ENCODE peak calls at places on chromosome 1, in five cellular contexts. One of them, this sample, is unnamed.

GRCh38 chr1:59061876-59062275 is 235.0 kb upstream of the FGGY start:
- DNase-seq in Peyer's patch: peak
- DNase-seq in fibroblast of the aortic adventitia: peak
- DNase-seq in activated CD8-positive, alpha-beta memory T cell treated with anti-CD3 and anti-CD28 coated beads for 4 hours: no peak
- DNase-seq in mucosa of gallbladder: peak
- DNase-seq in this sample: no peak

GRCh38 chr1:66711420-66711819 is 40.8 kb upstream of the DYNLT5 start:
- DNase-seq in Peyer's patch: no peak
- DNase-seq in fibroblast of the aortic adventitia: no peak
- DNase-seq in activated CD8-positive, alpha-beta memory T cell treated with anti-CD3 and anti-CD28 coated beads for 4 hours: no peak
- DNase-seq in mucosa of gallbladder: no peak
- DNase-seq in this sample: no peak

GRCh38 chr1:18900303-18900841 is 2.0 kb downstream of the ALDH4A1 start:
- DNase-seq in Peyer's patch: no peak
- DNase-seq in fibroblast of the aortic adventitia: peak
- DNase-seq in activated CD8-positive, alpha-beta memory T cell treated with anti-CD3 and anti-CD28 coated beads for 4 hours: no peak
- DNase-seq in mucosa of gallbladder: no peak
- DNase-seq in this sample: no peak

GRCh38 chr1:25676488-25676887 is 59.9 kb downstream of the MAN1C1 start:
- DNase-seq in Peyer's patch: no peak
- DNase-seq in fibroblast of the aortic adventitia: no peak
- DNase-seq in activated CD8-positive, alpha-beta memory T cell treated with anti-CD3 and anti-CD28 coated beads for 4 hours: no peak
- DNase-seq in mucosa of gallbladder: no peak
- DNase-seq in this sample: no peak

GRCh38 chr1:81478217-81478616 is 322.5 kb upstream of the ADGRL2 start:
- DNase-seq in Peyer's patch: no peak
- DNase-seq in fibroblast of the aortic adventitia: peak
- DNase-seq in activated CD8-positive, alpha-beta memory T cell treated with anti-CD3 and anti-CD28 coated beads for 4 hours: no peak
- DNase-seq in mucosa of gallbladder: no peak
- DNase-seq in this sample: no peak

GRCh38 chr1:155000475-155000724 is 2.2 kb upstream of the ZBTB7B start:
- DNase-seq in Peyer's patch: no peak
- DNase-seq in fibroblast of the aortic adventitia: no peak
- DNase-seq in activated CD8-positive, alpha-beta memory T cell treated with anti-CD3 and anti-CD28 coated beads for 4 hours: no peak
- DNase-seq in mucosa of gallbladder: no peak
- DNase-seq in this sample: no peak

GRCh38 chr1:27940297-27940696 is 5.5 kb downstream of the SMPDL3B start:
- DNase-seq in Peyer's patch: peak
- DNase-seq in fibroblast of the aortic adventitia: peak
- DNase-seq in activated CD8-positive, alpha-beta memory T cell treated with anti-CD3 and anti-CD28 coated beads for 4 hours: peak
- DNase-seq in mucosa of gallbladder: peak
- DNase-seq in this sample: no peak

GRCh38 chr1:9295884-9296283 is 3.2 kb downstream of the SPSB1 start:
- DNase-seq in Peyer's patch: no peak
- DNase-seq in fibroblast of the aortic adventitia: no peak
- DNase-seq in activated CD8-positive, alpha-beta memory T cell treated with anti-CD3 and anti-CD28 coated beads for 4 hours: no peak
- DNase-seq in mucosa of gallbladder: no peak
- DNase-seq in this sample: no peak

GRCh38 chr1:160774886-160775719 is 20.9 kb upstream of the LY9 start:
- DNase-seq in Peyer's patch: no peak
- DNase-seq in fibroblast of the aortic adventitia: no peak
- DNase-seq in activated CD8-positive, alpha-beta memory T cell treated with anti-CD3 and anti-CD28 coated beads for 4 hours: no peak
- DNase-seq in mucosa of gallbladder: no peak
- DNase-seq in this sample: no peak

This sample was measured in HAP-1.